ENCODE peak calls at places on chromosomes 7 and 10, in seven cellular contexts. One of them, this sample, is unnamed.

GRCh38 chr7:92325850-92326249 is 80.1 kb downstream of the ANKIB1 start:
- DNase-seq in T follicular helper cell: no peak
- DNase-seq in naive thymus-derived CD4-positive, alpha-beta T cell: no peak
- DNase-seq in T-helper 2 cell: no peak
- DNase-seq in kidney: no peak
- DNase-seq in AG09309: no peak
- DNase-seq in amniotic epithelial cell: peak; percentile 61
- DNase-seq in this sample: no peak

GRCh38 chr10:102674566-102674965 is 30.3 kb downstream of the TRIM8 start:
- DNase-seq in naive thymus-derived CD4-positive, alpha-beta T cell: no peak
- DNase-seq in T follicular helper cell: no peak
- DNase-seq in kidney: no peak
- DNase-seq in amniotic epithelial cell: no peak
- DNase-seq in AG09309: no peak
- DNase-seq in T-helper 2 cell: no peak
- DNase-seq in this sample: peak; percentile 43

GRCh38 chr7:74290999-74291441 is 1.8 kb downstream of the CLIP2 start:
- DNase-seq in naive thymus-derived CD4-positive, alpha-beta T cell: no peak
- DNase-seq in T-helper 2 cell: no peak
- DNase-seq in T follicular helper cell: no peak
- DNase-seq in amniotic epithelial cell: no peak
- DNase-seq in AG09309: no peak
- DNase-seq in kidney: no peak
- DNase-seq in this sample: peak; percentile 61

GRCh38 chr7:96526492-96526891 is 183.2 kb downstream of the SEM1 start:
- DNase-seq in amniotic epithelial cell: no peak
- DNase-seq in T follicular helper cell: no peak
- DNase-seq in T-helper 2 cell: no peak
- DNase-seq in naive thymus-derived CD4-positive, alpha-beta T cell: no peak
- DNase-seq in kidney: no peak
- DNase-seq in AG09309: no peak
- DNase-seq in this sample: no peak

GRCh38 chr7:67825356-67825755 is 828.7 kb downstream of the TYW1 start:
- DNase-seq in T follicular helper cell: no peak
- DNase-seq in amniotic epithelial cell: no peak
- DNase-seq in kidney: no peak
- DNase-seq in T-helper 2 cell: no peak
- DNase-seq in AG09309: no peak
- DNase-seq in naive thymus-derived CD4-positive, alpha-beta T cell: no peak
- DNase-seq in this sample: no peak

GRCh38 chr7:111587126-111587525 is 24.8 kb upstream of the IMMP2L start:
- DNase-seq in T-helper 2 cell: no peak
- DNase-seq in T follicular helper cell: no peak
- DNase-seq in naive thymus-derived CD4-positive, alpha-beta T cell: no peak
- DNase-seq in AG09309: no peak
- DNase-seq in amniotic epithelial cell: no peak
- DNase-seq in kidney: no peak
- DNase-seq in this sample: no peak

GRCh38 chr7:143321734-143322133 is 5.8 kb downstream of the CLCN1 start:
- DNase-seq in T follicular helper cell: no peak
- DNase-seq in AG09309: no peak
- DNase-seq in T-helper 2 cell: no peak
- DNase-seq in amniotic epithelial cell: no peak
- DNase-seq in naive thymus-derived CD4-positive, alpha-beta T cell: no peak
- DNase-seq in kidney: no peak
- DNase-seq in this sample: peak; percentile 61

GRCh38 chr7:92625617-92626016 is 35.4 kb upstream of the FAM133B start:
- DNase-seq in AG09309: no peak
- DNase-seq in amniotic epithelial cell: no peak
- DNase-seq in kidney: no peak
- DNase-seq in T-helper 2 cell: no peak
- DNase-seq in naive thymus-derived CD4-positive, alpha-beta T cell: no peak
- DNase-seq in T follicular helper cell: no peak
- DNase-seq in this sample: no peak

GRCh38 chr7:88314092-88314491 is 7.4 kb upstream of the STEAP4 start:
- DNase-seq in amniotic epithelial cell: no peak
- DNase-seq in AG09309: no peak
- DNase-seq in T-helper 2 cell: no peak
- DNase-seq in T follicular helper cell: no peak
- DNase-seq in naive thymus-derived CD4-positive, alpha-beta T cell: no peak
- DNase-seq in kidney: no peak
- DNase-seq in this sample: no peak

GRCh38 chr7:141884544-141885227 is 31.5 kb upstream of the OR9A4 start:
- DNase-seq in naive thymus-derived CD4-positive, alpha-beta T cell: no peak
- DNase-seq in T-helper 2 cell: no peak
- DNase-seq in kidney: no peak
- DNase-seq in amniotic epithelial cell: no peak
- DNase-seq in AG09309: no peak
- DNase-seq in T follicular helper cell: no peak
- DNase-seq in this sample: no peak

GRCh38 chr10:11165591-11166543 is 148.2 kb downstream of the CELF2 start:
- DNase-seq in T-helper 2 cell: no peak
- DNase-seq in AG09309: no peak
- DNase-seq in amniotic epithelial cell: no peak
- DNase-seq in T follicular helper cell: peak; percentile 71
- DNase-seq in kidney: peak; percentile 76
- DNase-seq in naive thymus-derived CD4-positive, alpha-beta T cell: no peak
- DNase-seq in this sample: peak; percentile 90

GRCh38 chr10:91434041-91434440 is 23.9 kb downstream of the HECTD2 start:
- DNase-seq in kidney: no peak
- DNase-seq in AG09309: no peak
- DNase-seq in naive thymus-derived CD4-positive, alpha-beta T cell: no peak
- DNase-seq in T follicular helper cell: no peak
- DNase-seq in amniotic epithelial cell: no peak
- DNase-seq in T-helper 2 cell: no peak
- DNase-seq in this sample: no peak

GRCh38 chr10:132383751-132384181 is 13.2 kb upstream of the PWWP2B start:
- DNase-seq in naive thymus-derived CD4-positive, alpha-beta T cell: no peak
- DNase-seq in AG09309: no peak
- DNase-seq in amniotic epithelial cell: no peak
- DNase-seq in kidney: peak; percentile 67
- DNase-seq in T-helper 2 cell: no peak
- DNase-seq in T follicular helper cell: no peak
- DNase-seq in this sample: peak; percentile 55

GRCh38 chr7:22182139-22182538 is 174.8 kb downstream of the RAPGEF5 start:
- DNase-seq in amniotic epithelial cell: no peak
- DNase-seq in T-helper 2 cell: no peak
- DNase-seq in AG09309: no peak
- DNase-seq in T follicular helper cell: no peak
- DNase-seq in naive thymus-derived CD4-positive, alpha-beta T cell: no peak
- DNase-seq in kidney: no peak
- DNase-seq in this sample: no peak

GRCh38 chr7:266851-267840 is 22.8 kb upstream of the FOXL3 start:
- DNase-seq in amniotic epithelial cell: peak; percentile 3
- DNase-seq in T follicular helper cell: no peak
- DNase-seq in naive thymus-derived CD4-positive, alpha-beta T cell: no peak
- DNase-seq in AG09309: no peak
- DNase-seq in T-helper 2 cell: no peak
- DNase-seq in kidney: peak; percentile 80
- DNase-seq in this sample: peak; percentile 96

GRCh38 chr10:79266543-79267312 is 80.5 kb upstream of the PPIF start:
- DNase-seq in amniotic epithelial cell: peak; percentile 94
- DNase-seq in AG09309: peak; percentile 79
- DNase-seq in naive thymus-derived CD4-positive, alpha-beta T cell: peak; percentile 22
- DNase-seq in kidney: peak; percentile 88
- DNase-seq in T-helper 2 cell: no peak
- DNase-seq in T follicular helper cell: no peak
- DNase-seq in this sample: no peak

GRCh38 chr10:87093461-87094372 is 926 bp downstream of the GLUD1 start:
- DNase-seq in amniotic epithelial cell: peak; percentile 41
- DNase-seq in T follicular helper cell: peak; percentile 37
- DNase-seq in naive thymus-derived CD4-positive, alpha-beta T cell: peak; percentile 33
- DNase-seq in T-helper 2 cell: peak; percentile 28
- DNase-seq in AG09309: no peak
- DNase-seq in kidney: peak; percentile 89
- DNase-seq in this sample: peak; percentile 80

GRCh38 chr7:27210441-27211083 is 10.7 kb upstream of the HOXA13 start:
- DNase-seq in naive thymus-derived CD4-positive, alpha-beta T cell: no peak
- DNase-seq in T follicular helper cell: no peak
- DNase-seq in kidney: no peak
- DNase-seq in amniotic epithelial cell: peak; percentile 30
- DNase-seq in T-helper 2 cell: no peak
- DNase-seq in AG09309: no peak
- DNase-seq in this sample: peak; percentile 92

GRCh38 chr7:157619753-157620525 is 283.1 kb downstream of the DNAJB6 start:
- DNase-seq in AG09309: no peak
- DNase-seq in T-helper 2 cell: no peak
- DNase-seq in amniotic epithelial cell: no peak
- DNase-seq in naive thymus-derived CD4-positive, alpha-beta T cell: no peak
- DNase-seq in T follicular helper cell: no peak
- DNase-seq in kidney: no peak
- DNase-seq in this sample: no peak

GRCh38 chr10:93198401-93199175 is 124.9 kb downstream of the CYP26A1 start:
- DNase-seq in kidney: peak; percentile 78
- DNase-seq in T-helper 2 cell: no peak
- DNase-seq in T follicular helper cell: no peak
- DNase-seq in naive thymus-derived CD4-positive, alpha-beta T cell: no peak
- DNase-seq in AG09309: no peak
- DNase-seq in amniotic epithelial cell: peak; percentile 47
- DNase-seq in this sample: no peak

GRCh38 chr7:131051304-131051703 is 276.4 kb upstream of the MKLN1 start:
- DNase-seq in T-helper 2 cell: no peak
- DNase-seq in kidney: no peak
- DNase-seq in amniotic epithelial cell: no peak
- DNase-seq in naive thymus-derived CD4-positive, alpha-beta T cell: no peak
- DNase-seq in AG09309: no peak
- DNase-seq in T follicular helper cell: no peak
- DNase-seq in this sample: no peak

GRCh38 chr10:76998451-76998850 is 639.2 kb downstream of the KCNMA1 start:
- DNase-seq in T-helper 2 cell: no peak
- DNase-seq in kidney: no peak
- DNase-seq in AG09309: no peak
- DNase-seq in amniotic epithelial cell: no peak
- DNase-seq in naive thymus-derived CD4-positive, alpha-beta T cell: no peak
- DNase-seq in T follicular helper cell: no peak
- DNase-seq in this sample: no peak

GRCh38 chr10:52540479-52540984 is 226.5 kb downstream of the DKK1 start:
- DNase-seq in kidney: no peak
- DNase-seq in T follicular helper cell: no peak
- DNase-seq in AG09309: no peak
- DNase-seq in T-helper 2 cell: no peak
- DNase-seq in amniotic epithelial cell: peak; percentile 24
- DNase-seq in naive thymus-derived CD4-positive, alpha-beta T cell: no peak
- DNase-seq in this sample: no peak

GRCh38 chr7:29807179-29807841 is 1.0 kb downstream of the WIPF3 start:
- DNase-seq in kidney: peak; percentile 81
- DNase-seq in T follicular helper cell: no peak
- DNase-seq in amniotic epithelial cell: no peak
- DNase-seq in T-helper 2 cell: no peak
- DNase-seq in AG09309: no peak
- DNase-seq in naive thymus-derived CD4-positive, alpha-beta T cell: no peak
- DNase-seq in this sample: peak; percentile 74

GRCh38 chr7:140059288-140060242 is 3.2 kb downstream of the PARP12 start:
- DNase-seq in T follicular helper cell: peak; percentile 10
- DNase-seq in T-helper 2 cell: no peak
- DNase-seq in naive thymus-derived CD4-positive, alpha-beta T cell: no peak
- DNase-seq in kidney: no peak
- DNase-seq in AG09309: peak; percentile 82
- DNase-seq in amniotic epithelial cell: peak; percentile 97
- DNase-seq in this sample: no peak

GRCh38 chr7:158821173-158822021 is 7.9 kb downstream of the ESYT2 start:
- DNase-seq in T-helper 2 cell: no peak
- DNase-seq in AG09309: peak; percentile 37
- DNase-seq in kidney: no peak
- DNase-seq in T follicular helper cell: no peak
- DNase-seq in amniotic epithelial cell: peak; percentile 54
- DNase-seq in naive thymus-derived CD4-positive, alpha-beta T cell: no peak
- DNase-seq in this sample: no peak

GRCh38 chr10:126504051-126504760 is 115.9 kb upstream of the ADAM12 start:
- DNase-seq in T-helper 2 cell: no peak
- DNase-seq in amniotic epithelial cell: peak; percentile 53
- DNase-seq in kidney: no peak
- DNase-seq in T follicular helper cell: no peak
- DNase-seq in AG09309: peak; percentile 27
- DNase-seq in naive thymus-derived CD4-positive, alpha-beta T cell: no peak
- DNase-seq in this sample: peak; percentile 79

GRCh38 chr10:11865561-11865960 is 42.4 kb downstream of the PROSER2 start:
- DNase-seq in T follicular helper cell: no peak
- DNase-seq in amniotic epithelial cell: no peak
- DNase-seq in naive thymus-derived CD4-positive, alpha-beta T cell: no peak
- DNase-seq in T-helper 2 cell: no peak
- DNase-seq in AG09309: no peak
- DNase-seq in kidney: no peak
- DNase-seq in this sample: no peak

GRCh38 chr10:71659739-71660136 is 59.8 kb downstream of the C10orf105 start:
- DNase-seq in amniotic epithelial cell: no peak
- DNase-seq in AG09309: no peak
- DNase-seq in T-helper 2 cell: no peak
- DNase-seq in naive thymus-derived CD4-positive, alpha-beta T cell: no peak
- DNase-seq in kidney: no peak
- DNase-seq in T follicular helper cell: no peak
- DNase-seq in this sample: no peak

GRCh38 chr10:130138479-130138866 is 2.3 kb downstream of the GLRX3 start:
- DNase-seq in naive thymus-derived CD4-positive, alpha-beta T cell: no peak
- DNase-seq in amniotic epithelial cell: peak; percentile 45
- DNase-seq in T follicular helper cell: no peak
- DNase-seq in AG09309: no peak
- DNase-seq in T-helper 2 cell: no peak
- DNase-seq in kidney: no peak
- DNase-seq in this sample: no peak

GRCh38 chr7:127782550-127783266 is 130.7 kb downstream of the SND1 start:
- DNase-seq in AG09309: no peak
- DNase-seq in naive thymus-derived CD4-positive, alpha-beta T cell: no peak
- DNase-seq in T-helper 2 cell: no peak
- DNase-seq in amniotic epithelial cell: peak; percentile 37
- DNase-seq in T follicular helper cell: no peak
- DNase-seq in kidney: no peak
- DNase-seq in this sample: no peak

GRCh38 chr10:58481569-58482109 is 31.0 kb upstream of the BICC1 start:
- DNase-seq in T follicular helper cell: no peak
- DNase-seq in T-helper 2 cell: no peak
- DNase-seq in naive thymus-derived CD4-positive, alpha-beta T cell: no peak
- DNase-seq in kidney: no peak
- DNase-seq in amniotic epithelial cell: no peak
- DNase-seq in AG09309: no peak
- DNase-seq in this sample: no peak

GRCh38 chr7:94420321-94420720 is 25.6 kb downstream of the COL1A2 start:
- DNase-seq in amniotic epithelial cell: no peak
- DNase-seq in T follicular helper cell: no peak
- DNase-seq in kidney: no peak
- DNase-seq in naive thymus-derived CD4-positive, alpha-beta T cell: no peak
- DNase-seq in AG09309: no peak
- DNase-seq in T-helper 2 cell: no peak
- DNase-seq in this sample: no peak

This sample was measured in H7.